ENCODE peak calls at places on chromosomes 11 and 22, in nine cellular contexts. F is stimulated activated CD8-positive, alpha-beta memory T cell treated with anti-CD3 and anti-CD28 coated beads, Interleukin-4, amount 100 ng/mL, for 24 hours; I is left colon; U is activated CD4-positive, alpha-beta T cell treated with anti-CD3 and anti-CD28 coated beads, Interleukin-2, amount 50 U/mL, for 1 hour; H is DMS 273 treated with DMSO at 0.1 percent for 48 hours; L is NCI-H1105 treated with DMSO at 0.1 percent for 48 hours; C is HCT116; P is GM04504; W is NCI-H1417. G is an unnamed sample.

GRCh38 chr11:2298795-2299747 is 2.6 kb downstream of the C11orf21 start:
- DNase-seq in F (no peak), I (peak; percentile 50), U (no peak), H (no peak), L (peak; percentile 39), C (no peak), P (no peak), W (peak; percentile 91), G (no peak)

GRCh38 chr22:47127441-47127871 is 365.0 kb downstream of the TBC1D22A start:
- DNase-seq in F (no peak), I (no peak), U (no peak), H (no peak), L (no peak), C (no peak), P (no peak), W (no peak), G (no peak)

GRCh38 chr11:3153291-3153861 is 11.7 kb downstream of the OSBPL5 start:
- DNase-seq in F (no peak), I (no peak), U (no peak), H (no peak), L (no peak), C (no peak), P (peak; percentile 48), W (no peak), G (no peak)

GRCh38 chr11:94672636-94673035 is 95.5 kb upstream of the AMOTL1 start:
- DNase-seq in F (no peak), I (no peak), U (no peak), H (no peak), L (no peak), C (no peak), P (no peak), W (no peak), G (no peak)

GRCh38 chr11:62552931-62553838 is 6.6 kb upstream of the AHNAK start:
- DNase-seq in F (no peak), I (peak; percentile 87), U (peak; percentile 70), H (peak; percentile 12), L (no peak), C (peak; percentile 91), P (peak; percentile 90), W (no peak), G (peak; percentile 71)

GRCh38 chr11:69396948-69397307 is 84.5 kb upstream of the LINC01488 start:
- DNase-seq in F (no peak), I (no peak), U (no peak), H (no peak), L (no peak), C (no peak), P (no peak), W (no peak), G (no peak)

GRCh38 chr11:125990244-125990643 is 44.4 kb downstream of the VSIG10L2 start:
- DNase-seq in F (no peak), I (no peak), U (no peak), H (no peak), L (peak; percentile 57), C (no peak), P (peak; percentile 9), W (peak; percentile 29), G (no peak)

GRCh38 chr11:62489204-62489603 is 57.4 kb downstream of the AHNAK start:
- DNase-seq in F (no peak), I (no peak), U (no peak), H (no peak), L (no peak), C (no peak), P (peak; percentile 35), W (no peak), G (no peak)

GRCh38 chr22:40036591-40037225 is 42.0 kb downstream of the FAM83F start:
- DNase-seq in F (peak; percentile 19), I (peak; percentile 60), U (peak; percentile 40), H (no peak), L (peak; percentile 29), C (peak; percentile 62), P (peak; percentile 31), W (peak; percentile 52), G (peak; percentile 32)